ENCODE peak calls at places on chromosome 5, in four cellular contexts. J is OCI-LY7, W is Peyer's patch, K is heart right ventricle. M is an unnamed sample.
A peak's percentile ranks its signal among the peaks of the same experiment; 100 is the strongest.

GRCh38 chr5:157388148-157388547 is 71.9 kb upstream of the NIPAL4 start:
- DNase-seq in J (no peak), W (no peak), K (no peak), M (no peak)

GRCh38 chr5:176133289-176133870 is 104.8 kb upstream of the SIMC1 start:
- DNase-seq in W (no peak), J (no peak), K (no peak), M (no peak)

GRCh38 chr5:37722236-37723146 is 117.3 kb downstream of the GDNF start:
- DNase-seq in W (no peak), K (no peak), J (no peak), M (no peak)

GRCh38 chr5:153818626-153819025 is 220.1 kb downstream of the FAM114A2 start:
- DNase-seq in W (no peak), J (no peak), K (no peak), M (no peak)

GRCh38 chr5:97420646-97421045 is 237.6 kb upstream of the RIOK2 start:
- DNase-seq in J (no peak), W (no peak), K (no peak), M (no peak)

GRCh38 chr5:95846554-95847260 is 24.2 kb upstream of the GLRX start:
- DNase-seq in K (no peak), J (peak; percentile 81), W (no peak), M (peak; percentile 32)

GRCh38 chr5:94700592-94700991 is 82.1 kb downstream of the SLF1 start:
- DNase-seq in J (no peak), K (no peak), W (no peak), M (no peak)

GRCh38 chr5:151042453-151043093 is 22.2 kb downstream of the GPX3 start:
- DNase-seq in W (peak; percentile 63), K (no peak), J (no peak), M (peak; percentile 5)

GRCh38 chr5:157556615-157557418 is 18.8 kb downstream of the ADAM19 start:
- DNase-seq in J (no peak), W (no peak), K (no peak), M (no peak)

GRCh38 chr5:128234928-128235641 is 151.5 kb downstream of the SLC12A2 start:
- DNase-seq in W (no peak), J (no peak), K (no peak), M (no peak)

GRCh38 chr5:80276186-80276585 is 20.3 kb upstream of the SERINC5 start:
- DNase-seq in K (no peak), J (no peak), W (no peak), M (no peak)

GRCh38 chr5:133818869-133819600 is 149.4 kb downstream of the C5orf15 start:
- DNase-seq in J (no peak), W (no peak), K (no peak), M (no peak)

GRCh38 chr5:134091626-134092121 is 22.8 kb upstream of the TCF7 start:
- DNase-seq in K (no peak), J (no peak), W (no peak), M (no peak)

GRCh38 chr5:44646016-44646415 is 162.7 kb upstream of the MRPS30 start:
- DNase-seq in K (no peak), W (no peak), J (no peak), M (no peak)

GRCh38 chr5:82111191-82111590 is 139.4 kb downstream of the ATG10 start:
- DNase-seq in J (no peak), W (no peak), K (no peak), M (no peak)

GRCh38 chr5:153520952-153521351 is 30.5 kb downstream of the GRIA1 start:
- DNase-seq in W (no peak), K (no peak), J (no peak), M (no peak)

GRCh38 chr5:132226516-132227234 is 978 bp downstream of the P4HA2 start:
- DNase-seq in W (no peak), J (no peak), K (peak; percentile 31), M (no peak)

GRCh38 chr5:126445502-126446174 is 22.4 kb downstream of the GRAMD2B start:
- DNase-seq in W (no peak), J (no peak), K (no peak), M (no peak)

GRCh38 chr5:132198571-132198970 is 29.1 kb downstream of the P4HA2 start:
- DNase-seq in W (no peak), J (no peak), K (no peak), M (no peak)

GRCh38 chr5:171606414-171607024 is 179.1 kb upstream of the SMIM23 start:
- DNase-seq in K (no peak), W (no peak), J (peak; percentile 39), M (no peak)

GRCh38 chr5:103120607-103121200 is 603 bp downstream of the PPIP5K2 start:
- DNase-seq in W (peak; percentile 51), K (no peak), J (peak; percentile 38), M (no peak)

GRCh38 chr5:81154725-81155124 is 78.4 kb upstream of the CKMT2 start:
- DNase-seq in J (no peak), W (no peak), K (no peak), M (no peak)

GRCh38 chr5:73183000-73183399 is 10.0 kb downstream of the TMEM174 start:
- DNase-seq in K (no peak), J (no peak), W (no peak), M (no peak)

GRCh38 chr5:1809416-1810035 is 8.3 kb downstream of the NDUFS6 start:
- DNase-seq in K (no peak), W (no peak), J (no peak), M (no peak)

GRCh38 chr5:91125916-91126315 is 257.2 kb downstream of the ARRDC3 start:
- DNase-seq in J (no peak), K (no peak), W (no peak), M (no peak)

GRCh38 chr5:96868603-96869371 is 7.5 kb upstream of the ERAP2 start:
- DNase-seq in W (no peak), J (peak; percentile 90), K (no peak), M (no peak)

GRCh38 chr5:53667621-53668020 is 107.2 kb downstream of the NDUFS4 start:
- DNase-seq in J (no peak), K (no peak), W (no peak), M (no peak)

GRCh38 chr5:81488862-81489261 is 94.9 kb upstream of the ACOT12 start:
- DNase-seq in J (no peak), K (no peak), W (no peak), M (no peak)

GRCh38 chr5:175214152-175214551 is 229.8 kb downstream of the DRD1 start:
- DNase-seq in J (no peak), K (no peak), W (no peak), M (no peak)

GRCh38 chr5:88544616-88545150 is 276.0 kb upstream of the TMEM161B start:
- DNase-seq in W (no peak), K (no peak), J (no peak), M (no peak)

GRCh38 chr5:151281001-151281639 is 22.4 kb downstream of the SLC36A3 start:
- DNase-seq in W (no peak), J (no peak), K (no peak), M (no peak)

GRCh38 chr5:111225926-111226325 is 1.7 kb downstream of the CAMK4 start:
- DNase-seq in K (no peak), J (peak; percentile 40), W (no peak), M (no peak)

GRCh38 chr5:111226556-111226955 is 2.4 kb downstream of the CAMK4 start:
- DNase-seq in J (no peak), W (no peak), K (no peak), M (no peak)

GRCh38 chr5:111224561-111224989 is 391 bp downstream of the CAMK4 start:
- DNase-seq in K (no peak), W (no peak), J (no peak), M (no peak)

GRCh38 chr5:111223086-111223789 is 946 bp upstream of the CAMK4 start:
- DNase-seq in J (no peak), W (no peak), K (no peak), M (no peak)

DNA sequence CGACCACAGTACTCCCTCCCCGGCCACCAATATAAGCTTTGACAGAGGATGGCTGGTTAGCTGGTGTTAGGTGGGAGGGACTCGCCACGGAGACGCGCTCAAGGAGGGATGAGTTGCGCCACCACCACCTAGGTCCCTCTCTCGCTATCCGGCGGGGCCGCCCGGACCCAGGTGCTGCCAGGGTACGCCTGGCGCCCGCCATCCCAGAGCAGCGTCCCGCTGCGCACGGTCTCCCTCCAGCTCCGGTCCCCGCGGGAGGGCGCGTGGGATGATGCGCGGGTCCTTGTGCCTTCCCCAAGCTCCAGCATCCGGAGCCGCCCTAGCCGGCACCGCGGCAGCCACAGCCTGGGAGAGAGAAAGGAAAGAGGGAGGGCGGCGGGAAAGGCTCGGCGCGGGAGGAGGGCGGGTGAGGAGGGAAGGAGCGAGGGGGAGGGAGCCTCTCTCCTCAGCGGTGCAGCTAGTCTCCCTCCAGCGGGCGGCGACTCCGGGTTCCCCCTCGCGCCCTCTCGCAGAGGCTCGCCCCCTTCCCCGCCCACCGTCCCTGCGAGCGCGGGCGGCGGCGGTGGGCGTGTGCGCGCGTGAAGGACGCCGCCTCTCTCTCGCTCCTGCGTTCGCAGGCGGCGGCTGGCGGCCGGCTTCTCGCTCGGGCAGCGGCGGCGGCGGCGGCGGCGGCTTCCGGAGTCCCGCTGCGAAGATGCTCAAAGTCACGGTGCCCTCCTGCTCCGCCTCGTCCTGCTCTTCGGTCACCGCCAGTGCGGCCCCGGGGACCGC is at the start of gene CAMK4:
- DNase-seq in K (peak; percentile 55), W (peak; percentile 67), J (peak; percentile 82), M (peak; percentile 62)
- H3K4me3 ChIP-seq in K (peak within 1 kb of the TSS; percentile 59), W (peak within 1 kb of the TSS; percentile 65), J (peak within 1 kb of the TSS; percentile 75), M (peak within 1 kb of the TSS; percentile 67)

GRCh38 chr5:178213748-178214151 is 9.4 kb downstream of the HNRNPAB start:
- DNase-seq in K (no peak), W (peak; percentile 80), J (no peak), M (no peak)

GRCh38 chr5:178212241-178213002 is 8.1 kb downstream of the HNRNPAB start:
- DNase-seq in W (no peak), J (no peak), K (no peak), M (no peak)

GRCh38 chr5:178214160-178214803 is 9.9 kb downstream of the HNRNPAB start:
- DNase-seq in W (no peak), K (no peak), J (no peak), M (no peak)

GRCh38 chr5:178211095-178212048 is 7.0 kb downstream of the HNRNPAB start:
- DNase-seq in W (peak; percentile 49), J (no peak), K (no peak), M (no peak)

DNA sequence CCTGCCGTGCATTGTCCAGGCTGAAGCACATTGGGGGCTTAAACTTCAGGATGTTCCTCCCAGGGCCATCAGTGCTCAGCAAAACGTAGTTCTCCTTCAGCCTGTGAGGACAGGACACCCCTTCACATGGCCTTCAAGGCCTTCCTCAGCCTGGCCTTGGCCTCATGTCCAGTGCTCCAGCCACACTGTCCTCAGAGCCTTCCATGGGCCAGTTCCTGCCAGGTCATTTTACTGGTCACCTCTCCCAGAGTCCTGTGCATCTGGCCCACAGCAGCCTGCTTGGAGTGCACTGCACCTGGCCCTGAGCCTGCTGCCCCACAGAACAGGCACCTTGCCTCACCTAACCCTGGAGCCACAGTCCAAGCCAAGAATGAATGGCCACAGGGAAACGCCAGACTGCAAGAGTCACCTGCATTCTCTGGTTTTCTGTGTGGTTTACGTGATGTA is 8.7 kb downstream of the HNRNPAB start:
- DNase-seq in W (peak; percentile 58), K (no peak), J (no peak), M (no peak)
- H3K27ac ChIP-seq in W (no peak overlapping the region), K (no peak overlapping the region), J (peak overlapping the region; percentile 7), M (no peak overlapping the region)

GRCh38 chr5:179055436-179055835 is 4.7 kb upstream of the ZNF354C start:
- DNase-seq in J (no peak), K (no peak), W (no peak), M (no peak)

GRCh38 chr5:179054876-179055275 is 5.3 kb upstream of the ZNF354C start:
- DNase-seq in W (no peak), K (no peak), J (no peak), M (no peak)

GRCh38 chr5:179054036-179054785 is 6.0 kb upstream of the ZNF354C start:
- DNase-seq in K (no peak), W (no peak), J (no peak), M (no peak)

GRCh38 chr5:179051784-179052183 is 8.4 kb upstream of the ZNF354C start:
- DNase-seq in W (no peak), J (no peak), K (no peak), M (no peak)
- H3K9me3 ChIP-seq in W (no peaks in the 10 kb centered on the region), J (no peaks in the 10 kb centered on the region), K (no peaks in the 10 kb centered on the region), M (peaks cover 28% of the 10 kb centered on the region)

GRCh38 chr5:62084391-62084790 is 221.6 kb upstream of the KIF2A start:
- DNase-seq in J (no peak), W (no peak), K (no peak), M (no peak)
- H3K4me3 ChIP-seq in J (no peak overlapping the region), W (no peak overlapping the region), K (no peak overlapping the region), M (no peak overlapping the region)